ENCODE peak calls at places on chromosomes 16 and 17, in four cellular contexts. W is sigmoid colon, O is GM23338, C is uterus. Y is an unnamed sample.

GRCh38 chr17:6523809-6524355 is 32.5 kb downstream of the PITPNM3 start:
- DNase-seq in W (peak; percentile 40), O (no peak), C (no peak), Y (peak; percentile 40)

GRCh38 chr16:19823322-19823721 is 61.3 kb downstream of the GPRC5B start:
- DNase-seq in W (no peak), O (no peak), C (no peak), Y (no peak)

GRCh38 chr17:40316571-40317344 is 7.8 kb downstream of the RARA start:
- DNase-seq in W (peak; percentile 90), O (peak; percentile 85), C (peak; percentile 82), Y (peak; percentile 87)

GRCh38 chr17:72422204-72422504 is 301.3 kb downstream of the SOX9 start:
- DNase-seq in W (no peak), O (no peak), C (no peak), Y (no peak)

GRCh38 chr17:60392845-60393702 is 1.1 kb upstream of the USP32 start:
- DNase-seq in W (peak; percentile 70), O (peak; percentile 26), C (no peak), Y (no peak)

GRCh38 chr16:79997257-79997656 is 396.7 kb upstream of the MAF start:
- DNase-seq in W (no peak), O (peak; percentile 60), C (no peak), Y (no peak)

GRCh38 chr16:56073508-56073907 is 117.8 kb upstream of the GNAO1 start:
- DNase-seq in W (no peak), O (no peak), C (no peak), Y (no peak)

GRCh38 chr16:83956336-83957289 is 3.6 kb downstream of the OSGIN1 start:
- DNase-seq in W (peak; percentile 90), O (peak; percentile 91), C (peak; percentile 68), Y (peak; percentile 86)

GRCh38 chr17:19933633-19934032 is 44.0 kb downstream of the AKAP10 start:
- DNase-seq in W (no peak), O (no peak), C (no peak), Y (no peak)

GRCh38 chr17:80688994-80689635 is 144.5 kb downstream of the RPTOR start:
- DNase-seq in W (no peak), O (no peak), C (no peak), Y (no peak)

GRCh38 chr17:78366109-78366848 is 6.4 kb upstream of the SOCS3 start:
- DNase-seq in W (no peak), O (peak; percentile 48), C (no peak), Y (no peak)

GRCh38 chr17:42270175-42270545 is 6.0 kb downstream of the STAT5B start:
- DNase-seq in W (no peak), O (no peak), C (no peak), Y (no peak)

GRCh38 chr17:59842901-59843652 is 49.7 kb downstream of the TUBD1 start:
- DNase-seq in W (peak; percentile 65), O (peak; percentile 31), C (peak; percentile 41), Y (no peak)

GRCh38 chr17:82372591-82373452 is 1.3 kb downstream of the UTS2R start:
- DNase-seq in W (no peak), O (no peak), C (no peak), Y (no peak)

GRCh38 chr17:19534562-19535149 is 1.0 kb downstream of the SLC47A1 start:
- DNase-seq in W (no peak), O (no peak), C (no peak), Y (no peak)

GRCh38 chr17:1787301-1787902 is 25.5 kb downstream of the SERPINF1 start:
- DNase-seq in W (peak; percentile 94), O (no peak), C (peak; percentile 83), Y (peak; percentile 92)

GRCh38 chr17:65027305-65027704 is 29.2 kb downstream of the GNA13 start:
- DNase-seq in W (no peak), O (peak; percentile 75), C (no peak), Y (no peak)

GRCh38 chr16:28985611-28986041 is 774 bp downstream of the LAT start:
- DNase-seq in W (no peak), O (no peak), C (no peak), Y (no peak)

GRCh38 chr16:71421911-71422310 is 19.9 kb downstream of the TLE7 start:
- DNase-seq in W (peak; percentile 24), O (peak; percentile 81), C (no peak), Y (no peak)

GRCh38 chr17:62740066-62740465 is 68.0 kb downstream of the MARCHF10 start:
- DNase-seq in W (no peak), O (peak; percentile 63), C (no peak), Y (no peak)

DNA sequence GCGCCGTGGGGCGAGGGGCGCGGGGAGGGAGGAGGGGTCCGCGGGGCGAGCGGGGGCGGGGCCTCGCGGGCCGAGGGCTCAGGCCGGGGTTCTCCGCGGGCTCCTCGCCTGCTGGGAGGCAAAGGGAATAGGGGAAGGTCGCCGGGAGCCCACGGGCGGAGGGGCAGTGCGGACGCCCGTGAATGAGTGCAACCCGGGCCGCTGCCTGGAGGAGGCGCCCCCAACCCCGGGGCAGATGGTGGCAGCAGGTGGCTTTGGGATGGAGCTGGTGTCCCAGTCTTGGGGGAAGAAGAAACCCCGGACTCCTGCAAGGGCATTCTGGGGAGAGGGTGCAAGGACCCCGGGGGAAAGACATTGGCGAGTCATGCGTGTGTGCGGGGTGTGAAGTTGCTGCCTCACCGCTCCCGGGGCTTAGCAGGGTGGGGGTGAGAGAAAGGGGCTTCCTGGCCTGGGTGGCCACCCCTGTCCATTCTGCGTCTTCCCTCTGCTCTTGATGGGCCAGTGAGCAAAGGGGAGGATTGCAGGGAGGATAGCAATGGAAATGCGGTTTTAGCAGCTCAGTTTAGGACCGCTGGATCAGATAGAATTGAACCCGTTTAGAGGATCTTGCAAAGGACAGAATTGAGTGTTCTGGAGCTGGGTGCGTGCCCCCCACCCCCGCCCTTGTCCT is 508 bp downstream of the KIAA0513 start:
- DNase-seq in W (no peak), O (peak; percentile 61), C (no peak), Y (no peak)
- TF ChIP-seq CTCF in W (peak; percentile 12), O (peak; percentile 35), C (no peak), Y (no peak)

DNA sequence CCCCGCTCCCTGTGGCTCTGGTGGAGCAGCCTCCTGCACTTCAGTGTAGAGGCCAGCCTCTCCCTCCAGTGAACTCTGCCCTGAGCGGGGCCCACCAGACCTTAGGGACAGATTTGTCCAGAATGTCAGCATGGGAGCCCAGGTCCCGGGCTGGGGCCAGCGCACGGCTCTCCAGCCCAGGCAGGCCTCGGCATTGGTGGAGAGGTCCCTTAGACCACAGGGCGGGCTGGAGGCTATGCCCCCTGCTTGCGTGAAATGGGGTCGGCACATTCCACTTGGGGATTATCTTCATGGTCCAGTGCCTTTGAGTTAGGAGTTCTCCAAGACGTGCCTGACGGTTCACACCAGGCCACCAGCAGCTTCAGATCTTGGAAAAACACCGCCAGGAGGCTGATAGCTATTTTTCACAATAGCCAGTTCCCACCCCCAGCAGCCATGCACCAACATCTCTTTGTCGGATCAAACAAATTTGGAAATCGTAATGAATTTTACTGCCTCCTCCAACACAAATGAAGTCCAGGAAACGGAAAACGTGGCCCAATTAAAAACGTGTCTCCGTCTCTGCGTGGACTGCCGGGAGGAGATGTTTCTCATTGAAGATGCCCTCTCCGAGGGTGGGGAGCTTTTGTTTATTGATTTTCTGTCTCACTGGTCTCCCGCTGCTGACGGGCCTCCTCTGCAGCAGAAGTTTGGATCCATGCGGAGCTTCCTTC is 110.0 kb upstream of the CIBAR2 start:
- DNase-seq in W (no peak), O (no peak), C (no peak), Y (no peak)
- H3K27ac ChIP-seq in W (peak overlapping the region; percentile 23), O (no peak overlapping the region), C (no peak overlapping the region), Y (no peak overlapping the region)

GRCh38 chr17:47318197-47318918 is 5.4 kb upstream of the EFCAB13 start:
- DNase-seq in W (no peak), O (no peak), C (no peak), Y (no peak)
- TF ChIP-seq CTCF in W (no peak), O (peak; percentile 12), C (no peak), Y (no peak)

GRCh38 chr16:50551243-50551642 is 3.0 kb downstream of the NKD1 start:
- DNase-seq in W (no peak), O (no peak), C (no peak), Y (no peak)

GRCh38 chr16:50548659-50549560 is 714 bp downstream of the NKD1 start:
- DNase-seq in W (peak; percentile 72), O (peak; percentile 32), C (peak; percentile 31), Y (no peak)

GRCh38 chr16:50550035-50550434 is 1.8 kb downstream of the NKD1 start:
- DNase-seq in W (peak; percentile 78), O (no peak), C (peak; percentile 37), Y (no peak)

GRCh38 chr16:50547944-50548658 is at the start of gene NKD1:
- DNase-seq in W (peak; percentile 86), O (peak; percentile 80), C (peak; percentile 77), Y (peak; percentile 79)

GRCh38 chr16:50549561-50549915 is 1.3 kb downstream of the NKD1 start:
- DNase-seq in W (no peak), O (no peak), C (no peak), Y (no peak)
- H3K27ac ChIP-seq in W (peak overlapping the region; percentile 87), O (no peak overlapping the region), C (peak overlapping the region; percentile 40), Y (peak overlapping the region; percentile 60)

GRCh38 chr17:67038861-67039365 is 5.4 kb upstream of the CACNG1 start:
- DNase-seq in W (no peak), O (no peak), C (no peak), Y (no peak)
- TF ChIP-seq CTCF in W (no peak), O (no peak), C (no peak), Y (no peak)

Y was measured in coronary artery.